ENCODE peak calls at places on chromosome 1, in four cellular contexts. R, V, M and K are unnamed samples.

GRCh38 chr1:240515505-240515904 is 96.5 kb downstream of the GREM2 start:
- DNase-seq in R (no peak), V (no peak), M (no peak), K (no peak)

GRCh38 chr1:81714636-81715035 is 86.1 kb upstream of the ADGRL2 start:
- DNase-seq in R (no peak), V (no peak), M (no peak), K (no peak)

GRCh38 chr1:41620365-41621169 is 136.1 kb upstream of the EDN2 start:
- DNase-seq in R (peak; percentile 42), V (no peak), M (no peak), K (no peak)

GRCh38 chr1:161994153-161994814 is 29.4 kb downstream of the OLFML2B start:
- DNase-seq in R (no peak), V (no peak), M (no peak), K (no peak)

GRCh38 chr1:53825306-53825705 is 12.8 kb downstream of the NDC1 start:
- DNase-seq in R (no peak), V (no peak), M (no peak), K (no peak)

GRCh38 chr1:35574655-35575400 is 1.7 kb downstream of the TFAP2E start:
- DNase-seq in R (peak; percentile 73), V (no peak), M (no peak), K (no peak)

GRCh38 chr1:229803601-229804217 is 177.7 kb downstream of the URB2 start:
- DNase-seq in R (no peak), V (peak; percentile 50), M (no peak), K (no peak)

GRCh38 chr1:4612991-4613390 is 41.4 kb upstream of the AJAP1 start:
- DNase-seq in R (no peak), V (no peak), M (no peak), K (no peak)

GRCh38 chr1:31133368-31133767 is 67.9 kb upstream of the PUM1 start:
- DNase-seq in R (no peak), V (no peak), M (no peak), K (no peak)

GRCh38 chr1:241603626-241604337 is 36.4 kb downstream of the CHML start:
- DNase-seq in R (no peak), V (no peak), M (no peak), K (no peak)

GRCh38 chr1:234713440-234713839 is 103.5 kb upstream of the IRF2BP2 start:
- DNase-seq in R (no peak), V (no peak), M (no peak), K (no peak)

GRCh38 chr1:6157528-6158174 is 22.5 kb downstream of the CHD5 start:
- DNase-seq in R (peak; percentile 83), V (peak; percentile 69), M (no peak), K (no peak)

GRCh38 chr1:2801535-2802291 is at the start of gene TTC34:
- DNase-seq in R (no peak), V (peak; percentile 59), M (peak; percentile 35), K (peak; percentile 50)

GRCh38 chr1:226135059-226135651 is 51.4 kb downstream of the ACBD3 start:
- DNase-seq in R (peak; percentile 46), V (peak; percentile 57), M (peak; percentile 61), K (no peak)
- TF ChIP-seq CTCF in R (no peak), V (no peak), M (no peak), K (no peak)

DNA sequence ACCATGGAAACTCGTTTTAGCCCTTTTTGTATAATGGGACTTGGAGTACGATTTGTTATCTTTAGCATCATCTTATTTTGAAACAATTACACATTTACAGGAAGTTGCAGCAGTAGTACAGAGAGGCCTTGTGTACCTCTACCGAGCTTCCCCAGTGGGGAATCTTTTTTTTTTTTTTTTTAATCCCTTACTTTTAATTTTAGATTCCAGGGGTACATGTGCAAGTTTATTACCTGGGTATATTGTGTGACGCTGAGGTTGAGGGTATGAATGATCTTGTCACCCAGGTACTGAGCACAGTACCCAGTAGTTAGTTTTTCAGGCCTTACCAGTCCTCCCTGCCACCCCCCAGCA is 45.9 kb downstream of the HHAT start:
- DNase-seq in R (peak; percentile 54), V (no peak), M (no peak), K (no peak)
- TF ChIP-seq CTCF in R (no peak), V (peak; percentile 2), M (no peak), K (no peak)

DNA sequence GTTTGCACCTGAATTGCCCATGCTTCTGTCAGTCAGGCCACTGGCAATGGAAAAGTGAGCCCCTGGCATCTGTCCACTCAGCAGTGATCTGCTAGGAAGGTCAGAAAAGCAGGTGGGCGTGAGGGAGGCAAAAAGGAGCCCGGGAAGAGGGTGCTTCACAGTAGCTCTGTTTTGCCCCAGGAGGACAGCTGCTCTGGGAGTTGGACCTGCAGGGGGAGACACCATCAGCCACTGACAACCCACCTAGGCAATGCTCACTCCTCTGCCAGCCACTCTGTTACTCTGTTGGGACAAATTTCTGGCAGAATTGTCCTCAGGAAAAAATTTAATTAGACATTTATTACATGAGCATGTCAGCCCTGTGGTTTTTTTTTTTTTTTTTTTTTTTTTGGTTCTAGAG is 146.4 kb downstream of the LRIG2 start:
- DNase-seq in R (peak; percentile 83), V (peak; percentile 19), M (no peak), K (no peak)
- TF ChIP-seq CTCF in R (peak; percentile 79), V (no peak), M (peak; percentile 33), K (no peak)

DNA sequence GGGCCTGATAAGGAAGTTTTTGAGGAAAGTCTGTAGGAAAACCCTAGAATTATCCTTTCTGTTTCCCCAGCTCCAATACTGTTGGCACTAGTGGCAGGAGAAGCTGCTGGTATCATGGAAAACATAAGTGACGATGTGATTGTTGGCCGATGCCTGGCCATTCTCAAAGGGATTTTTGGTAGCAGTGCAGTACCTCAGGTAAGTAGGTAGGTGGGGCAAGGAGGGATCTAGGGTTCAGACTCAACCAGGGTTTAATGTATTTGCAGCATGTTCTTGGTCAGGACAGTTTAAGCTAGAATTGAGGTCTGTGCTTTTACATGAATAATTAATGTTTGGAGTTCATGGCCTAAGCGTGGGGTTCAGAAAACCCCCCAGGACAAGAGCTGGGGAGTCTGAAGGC is 62.1 kb downstream of the KDM1A start:
- DNase-seq in R (peak; percentile 73), V (no peak), M (no peak), K (no peak)
- TF ChIP-seq CTCF in R (peak; percentile 71), V (no peak), M (no peak), K (no peak)

GRCh38 chr1:206590025-206590834 is 22.0 kb downstream of the EIF2D start:
- DNase-seq in R (peak; percentile 70), V (peak; percentile 15), M (no peak), K (peak; percentile 54)
- TF ChIP-seq CTCF in R (peak; percentile 74), V (no peak), M (peak; percentile 7), K (peak; percentile 41)

GRCh38 chr1:228292609-228292911 is 84.7 kb downstream of the OBSCN start:
- DNase-seq in R (no peak), V (no peak), M (peak; percentile 2), K (no peak)

GRCh38 chr1:228288536-228289238 is 80.8 kb downstream of the OBSCN start:
- DNase-seq in R (no peak), V (no peak), M (no peak), K (no peak)

GRCh38 chr1:228291906-228292608 is 84.2 kb downstream of the OBSCN start:
- DNase-seq in R (no peak), V (no peak), M (peak; percentile 5), K (no peak)

GRCh38 chr1:228289239-228289849 is 81.5 kb downstream of the OBSCN start:
- DNase-seq in R (no peak), V (no peak), M (peak; percentile 9), K (no peak)

DNA sequence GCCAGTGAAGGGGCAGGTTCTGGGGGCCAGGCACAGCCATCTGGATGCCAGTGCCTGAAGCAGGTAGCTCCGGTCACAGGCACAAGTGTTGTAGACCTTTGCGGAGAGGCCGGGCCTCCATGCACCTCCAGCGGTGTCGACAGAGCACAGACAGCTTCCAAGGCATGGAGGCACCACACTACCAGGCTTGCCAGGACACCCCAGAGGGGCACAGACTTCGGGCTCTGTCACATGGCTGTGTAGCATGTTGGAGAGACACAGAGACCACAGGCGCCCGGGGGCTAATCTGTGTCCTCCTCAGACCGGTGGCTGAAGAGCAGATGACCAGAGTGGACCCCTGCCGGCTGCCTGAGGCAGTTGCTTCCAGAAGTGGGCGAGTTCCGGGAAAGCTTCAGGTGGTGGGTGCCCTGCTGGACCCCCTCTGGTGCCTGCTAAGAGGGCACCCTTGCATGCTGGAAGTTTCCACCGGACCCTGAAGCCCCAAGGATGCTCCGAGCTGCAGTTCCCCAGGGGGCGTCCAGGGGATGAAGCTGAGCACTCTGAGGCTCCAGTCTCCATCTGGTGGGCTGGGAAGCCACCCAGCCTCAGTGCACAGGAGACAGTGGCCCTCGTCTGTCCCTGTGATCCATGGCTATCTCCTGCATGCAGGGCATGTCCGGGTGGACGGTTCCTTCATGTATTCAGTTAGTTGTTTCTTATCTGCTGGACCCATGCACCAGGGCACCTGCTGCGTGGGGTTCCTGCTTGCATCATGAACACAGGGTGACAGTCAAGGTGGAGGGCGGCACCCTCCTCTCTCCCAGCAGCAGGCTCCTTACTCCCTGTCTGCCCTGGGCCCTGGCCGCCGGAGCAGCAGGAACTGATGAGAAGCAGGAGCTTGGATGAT is 82.4 kb downstream of the OBSCN start:
- DNase-seq in R (no peak), V (no peak), M (no peak), K (no peak)
- TF ChIP-seq CTCF in R (no peak), V (no peak), M (no peak), K (no peak)

GRCh38 chr1:19374402-19374801 is 62.3 kb downstream of the SLC66A1 start:
- DNase-seq in R (peak; percentile 88), V (no peak), M (no peak), K (peak; percentile 53)
- TF ChIP-seq CTCF in R (peak; percentile 82), V (no peak), M (no peak), K (peak; percentile 31)

GRCh38 chr1:221440658-221441057 is 301.2 kb downstream of the DUSP10 start:
- DNase-seq in R (no peak), V (peak; percentile 28), M (no peak), K (no peak)
- TF ChIP-seq CTCF in R (peak; percentile 25), V (no peak), M (peak; percentile 12), K (no peak)

GRCh38 chr1:21302747-21303715 is 12.8 kb upstream of the ECE1 start:
- DNase-seq in R (peak; percentile 49), V (no peak), M (no peak), K (no peak)
- TF ChIP-seq CTCF in R (peak; percentile 42), V (no peak), M (peak; percentile 31), K (no peak)